ENCODE peak calls at places on chromosomes 13 and 19, in nine cellular contexts. One of them, this sample, is unnamed.

GRCh38 chr13:35830850-35831450 is 300.2 kb downstream of the DCLK1 start:
- DNase-seq in fibroblast of the aortic adventitia: no peak
- DNase-seq in AG04450: no peak
- DNase-seq in gastrocnemius medialis: no peak
- DNase-seq in HFF-Myc: no peak
- DNase-seq in CD8-positive, alpha-beta memory T cell: no peak
- DNase-seq in sigmoid colon: no peak
- DNase-seq in fibroblast of mammary gland: no peak
- DNase-seq in keratinocyte: no peak
- DNase-seq in this sample: no peak

GRCh38 chr13:71218960-71219359 is 648.0 kb downstream of the DACH1 start:
- DNase-seq in fibroblast of the aortic adventitia: no peak
- DNase-seq in AG04450: no peak
- DNase-seq in gastrocnemius medialis: no peak
- DNase-seq in HFF-Myc: no peak
- DNase-seq in CD8-positive, alpha-beta memory T cell: no peak
- DNase-seq in sigmoid colon: no peak
- DNase-seq in fibroblast of mammary gland: no peak
- DNase-seq in keratinocyte: no peak
- DNase-seq in this sample: no peak

GRCh38 chr19:45908956-45909355 is 5.6 kb downstream of the NANOS2 start:
- DNase-seq in fibroblast of the aortic adventitia: no peak
- DNase-seq in AG04450: no peak
- DNase-seq in gastrocnemius medialis: no peak
- DNase-seq in HFF-Myc: no peak
- DNase-seq in CD8-positive, alpha-beta memory T cell: no peak
- DNase-seq in sigmoid colon: no peak
- DNase-seq in fibroblast of mammary gland: peak
- DNase-seq in keratinocyte: no peak
- DNase-seq in this sample: no peak

GRCh38 chr13:37194428-37194861 is 89.0 kb upstream of the CSNK1A1L start:
- DNase-seq in fibroblast of the aortic adventitia: peak
- DNase-seq in AG04450: peak
- DNase-seq in gastrocnemius medialis: no peak
- DNase-seq in HFF-Myc: no peak
- DNase-seq in CD8-positive, alpha-beta memory T cell: no peak
- DNase-seq in sigmoid colon: no peak
- DNase-seq in fibroblast of mammary gland: peak
- DNase-seq in keratinocyte: no peak
- DNase-seq in this sample: no peak

GRCh38 chr13:31675521-31675953 is 63.8 kb upstream of the RXFP2 start:
- DNase-seq in fibroblast of the aortic adventitia: peak
- DNase-seq in AG04450: no peak
- DNase-seq in gastrocnemius medialis: no peak
- DNase-seq in HFF-Myc: no peak
- DNase-seq in CD8-positive, alpha-beta memory T cell: no peak
- DNase-seq in sigmoid colon: no peak
- DNase-seq in fibroblast of mammary gland: peak
- DNase-seq in keratinocyte: no peak
- DNase-seq in this sample: no peak

GRCh38 chr19:39212377-39212742 is 8.3 kb upstream of the SYCN start:
- DNase-seq in fibroblast of the aortic adventitia: peak
- DNase-seq in AG04450: no peak
- DNase-seq in gastrocnemius medialis: no peak
- DNase-seq in HFF-Myc: no peak
- DNase-seq in CD8-positive, alpha-beta memory T cell: peak
- DNase-seq in sigmoid colon: no peak
- DNase-seq in fibroblast of mammary gland: peak
- DNase-seq in keratinocyte: no peak
- DNase-seq in this sample: no peak

GRCh38 chr19:39410620-39411005 is 1.9 kb upstream of the PLEKHG2 start:
- DNase-seq in fibroblast of the aortic adventitia: no peak
- DNase-seq in AG04450: no peak
- DNase-seq in gastrocnemius medialis: no peak
- DNase-seq in HFF-Myc: no peak
- DNase-seq in CD8-positive, alpha-beta memory T cell: no peak
- DNase-seq in sigmoid colon: peak
- DNase-seq in fibroblast of mammary gland: no peak
- DNase-seq in keratinocyte: no peak
- DNase-seq in this sample: no peak

GRCh38 chr19:14383898-14384669 is 2.8 kb downstream of the ADGRE5 start:
- DNase-seq in fibroblast of the aortic adventitia: peak
- DNase-seq in AG04450: no peak
- DNase-seq in gastrocnemius medialis: peak
- DNase-seq in HFF-Myc: no peak
- DNase-seq in CD8-positive, alpha-beta memory T cell: peak
- DNase-seq in sigmoid colon: peak
- DNase-seq in fibroblast of mammary gland: peak
- DNase-seq in keratinocyte: no peak
- DNase-seq in this sample: no peak

GRCh38 chr19:12774588-12775555 is at the start of gene HOOK2:
- DNase-seq in fibroblast of the aortic adventitia: no peak
- DNase-seq in AG04450: no peak
- DNase-seq in gastrocnemius medialis: peak
- DNase-seq in HFF-Myc: no peak
- DNase-seq in CD8-positive, alpha-beta memory T cell: no peak
- DNase-seq in sigmoid colon: peak
- DNase-seq in fibroblast of mammary gland: no peak
- DNase-seq in keratinocyte: peak
- DNase-seq in this sample: no peak

DNA sequence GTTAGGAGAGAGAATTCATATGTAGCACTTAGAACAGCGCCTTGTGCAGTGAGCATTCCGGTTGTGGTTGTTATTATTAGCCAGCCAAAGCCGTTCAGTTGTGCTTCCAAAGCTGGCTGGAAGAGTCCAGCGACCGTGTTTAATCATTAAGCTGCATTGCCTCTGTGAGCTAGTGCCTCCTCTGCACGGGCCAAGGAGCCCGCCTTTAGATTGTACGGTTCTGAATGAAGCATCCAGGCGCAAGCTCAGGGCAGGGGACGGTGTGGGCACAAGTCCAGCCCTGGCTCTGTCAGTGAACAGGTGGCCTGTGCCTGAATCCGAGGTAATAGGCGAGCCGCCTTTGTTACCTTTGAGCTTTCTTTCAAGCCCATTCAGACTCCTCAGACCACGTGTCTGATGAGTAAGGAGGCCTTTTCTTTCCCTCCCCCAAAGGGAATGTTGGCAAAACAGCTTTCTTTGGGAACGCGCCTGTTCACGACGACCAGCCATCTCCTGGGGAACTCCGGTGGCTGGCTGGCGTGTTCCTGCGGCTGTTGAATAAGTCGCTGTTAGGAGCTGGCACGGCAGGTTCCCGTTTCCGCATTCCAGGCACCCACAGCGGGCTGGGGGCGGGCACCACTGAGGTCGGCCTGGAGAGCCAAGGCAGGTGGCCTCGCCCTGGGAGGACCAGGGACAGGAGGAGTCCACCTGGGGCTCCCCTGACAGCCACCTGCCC is 25.1 kb downstream of the SIPA1L3 start:
- DNase-seq in fibroblast of the aortic adventitia: peak
- DNase-seq in AG04450: peak
- DNase-seq in gastrocnemius medialis: peak
- DNase-seq in HFF-Myc: no peak
- DNase-seq in CD8-positive, alpha-beta memory T cell: no peak
- DNase-seq in sigmoid colon: peak
- DNase-seq in fibroblast of mammary gland: peak
- DNase-seq in keratinocyte: peak
- DNase-seq in this sample: peak
- H3K4me3 ChIP-seq in fibroblast of the aortic adventitia: peak
- H3K4me3 ChIP-seq in AG04450: peak
- H3K4me3 ChIP-seq in gastrocnemius medialis: no peak
- H3K4me3 ChIP-seq in HFF-Myc: no peak
- H3K4me3 ChIP-seq in CD8-positive, alpha-beta memory T cell: no peak
- H3K4me3 ChIP-seq in sigmoid colon: peak
- H3K4me3 ChIP-seq in fibroblast of mammary gland: no peak
- H3K4me3 ChIP-seq in keratinocyte: peak
- H3K4me3 ChIP-seq in this sample: peak

GRCh38 chr13:40983269-40983668 is 35.8 kb downstream of the ELF1 start:
- DNase-seq in fibroblast of the aortic adventitia: peak
- DNase-seq in AG04450: no peak
- DNase-seq in gastrocnemius medialis: no peak
- DNase-seq in HFF-Myc: no peak
- DNase-seq in CD8-positive, alpha-beta memory T cell: no peak
- DNase-seq in sigmoid colon: no peak
- DNase-seq in fibroblast of mammary gland: peak
- DNase-seq in keratinocyte: no peak
- DNase-seq in this sample: no peak
- H3K4me3 ChIP-seq in fibroblast of the aortic adventitia: no peak
- H3K4me3 ChIP-seq in AG04450: no peak
- H3K4me3 ChIP-seq in gastrocnemius medialis: no peak
- H3K4me3 ChIP-seq in HFF-Myc: no peak
- H3K4me3 ChIP-seq in CD8-positive, alpha-beta memory T cell: peak
- H3K4me3 ChIP-seq in sigmoid colon: no peak
- H3K4me3 ChIP-seq in fibroblast of mammary gland: no peak
- H3K4me3 ChIP-seq in keratinocyte: no peak
- H3K4me3 ChIP-seq in this sample: no peak

DNA sequence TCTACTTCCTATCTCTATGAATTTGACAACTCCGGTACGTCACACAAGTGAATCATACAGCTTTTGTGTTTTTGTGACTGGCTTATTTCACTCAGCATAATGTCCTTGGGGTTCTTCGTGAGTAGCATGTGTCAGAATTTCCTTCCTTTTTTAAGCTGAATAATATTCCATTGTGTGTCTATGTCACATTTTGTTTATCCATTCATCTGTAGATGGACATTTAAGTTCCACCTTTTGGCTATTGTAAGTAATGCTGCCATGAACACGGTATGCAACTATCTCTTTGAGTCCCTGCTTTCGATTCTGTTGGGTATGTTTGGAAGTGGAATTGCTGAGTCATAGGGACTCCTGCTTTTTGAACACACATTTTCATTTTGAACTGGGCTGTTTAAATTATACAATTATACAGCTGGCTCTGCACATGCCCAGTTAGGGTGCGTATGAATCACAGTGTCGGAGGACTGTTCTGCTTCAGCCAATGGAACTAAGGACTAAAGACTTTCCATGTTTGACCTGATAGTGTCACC is 43.0 kb upstream of the C13orf42 start:
- DNase-seq in fibroblast of the aortic adventitia: peak
- DNase-seq in AG04450: no peak
- DNase-seq in gastrocnemius medialis: no peak
- DNase-seq in HFF-Myc: no peak
- DNase-seq in CD8-positive, alpha-beta memory T cell: no peak
- DNase-seq in sigmoid colon: no peak
- DNase-seq in fibroblast of mammary gland: peak
- DNase-seq in keratinocyte: no peak
- DNase-seq in this sample: no peak
- H3K4me3 ChIP-seq in fibroblast of the aortic adventitia: no peak
- H3K4me3 ChIP-seq in AG04450: no peak
- H3K4me3 ChIP-seq in gastrocnemius medialis: no peak
- H3K4me3 ChIP-seq in HFF-Myc: no peak
- H3K4me3 ChIP-seq in CD8-positive, alpha-beta memory T cell: no peak
- H3K4me3 ChIP-seq in sigmoid colon: no peak
- H3K4me3 ChIP-seq in fibroblast of mammary gland: no peak
- H3K4me3 ChIP-seq in keratinocyte: no peak
- H3K4me3 ChIP-seq in this sample: no peak

DNA sequence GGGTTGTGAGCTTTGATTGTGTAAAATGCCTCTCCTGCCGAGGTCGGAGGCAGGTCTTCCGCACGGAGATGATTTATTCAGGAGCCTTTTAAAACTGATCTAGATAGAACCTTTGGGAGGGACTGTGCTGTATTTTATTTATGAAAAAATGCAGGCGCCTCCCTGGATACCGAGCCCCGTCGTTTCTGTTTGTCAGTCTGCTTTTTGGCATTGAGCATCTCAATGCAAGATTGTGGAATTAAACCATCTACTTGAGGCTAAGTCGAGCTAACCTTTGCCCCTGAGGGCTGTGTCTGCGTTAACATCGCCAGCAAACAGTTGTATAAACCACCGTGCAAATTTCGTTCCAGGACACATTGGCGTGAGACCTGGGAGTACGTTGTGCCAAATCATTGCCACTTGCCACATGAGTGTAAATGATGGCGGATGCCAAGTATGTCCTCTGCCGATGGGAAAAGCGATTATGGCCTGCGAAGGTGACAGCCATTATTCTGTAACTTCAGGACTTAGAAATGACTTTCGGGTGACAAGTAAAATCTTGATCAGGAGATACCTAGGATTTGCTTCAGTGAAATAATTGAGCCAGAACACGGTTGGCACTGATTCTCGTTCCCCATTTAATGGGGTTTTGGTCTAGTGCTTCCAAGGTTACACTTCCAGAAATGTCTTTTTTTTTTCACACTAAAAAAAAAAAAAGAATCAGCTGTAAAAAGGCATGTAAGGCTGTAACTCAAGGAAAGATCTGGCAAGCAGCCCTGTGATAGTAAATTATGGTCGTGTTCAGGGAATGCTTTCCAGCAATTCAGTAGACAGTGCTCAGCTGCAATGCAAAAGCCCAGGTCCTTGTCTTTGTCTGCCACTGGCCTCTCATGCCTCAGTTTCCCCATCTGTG is 27.5 kb upstream of the NDUFS7 start:
- DNase-seq in fibroblast of the aortic adventitia: peak
- DNase-seq in AG04450: no peak
- DNase-seq in gastrocnemius medialis: no peak
- DNase-seq in HFF-Myc: no peak
- DNase-seq in CD8-positive, alpha-beta memory T cell: no peak
- DNase-seq in sigmoid colon: no peak
- DNase-seq in fibroblast of mammary gland: peak
- DNase-seq in keratinocyte: no peak
- DNase-seq in this sample: no peak
- H3K4me3 ChIP-seq in fibroblast of the aortic adventitia: peak
- H3K4me3 ChIP-seq in AG04450: peak
- H3K4me3 ChIP-seq in gastrocnemius medialis: peak
- H3K4me3 ChIP-seq in HFF-Myc: peak
- H3K4me3 ChIP-seq in CD8-positive, alpha-beta memory T cell: peak
- H3K4me3 ChIP-seq in sigmoid colon: peak
- H3K4me3 ChIP-seq in fibroblast of mammary gland: peak
- H3K4me3 ChIP-seq in keratinocyte: peak
- H3K4me3 ChIP-seq in this sample: peak